ENCODE peak calls at places on chromosomes 13 and 19, in four cellular contexts. One of them, this sample, is unnamed. For H3K79me2, the result is how much of the 10 kb centered on the place peaks cover.

GRCh38 chr13:110546933-110547332 is 14.6 kb downstream of the RAB20 start:
- DNase-seq in GM23248: peak
- DNase-seq in H9: no peak
- DNase-seq in neural progenitor cell: no peak
- DNase-seq in this sample: no peak

GRCh38 chr19:12789904-12790619 is 1.2 kb upstream of the JUNB start:
- DNase-seq in GM23248: peak
- DNase-seq in H9: peak
- DNase-seq in neural progenitor cell: peak
- DNase-seq in this sample: peak

GRCh38 chr13:112814905-112815585 is 125.2 kb downstream of the ATP11A start:
- DNase-seq in H9: no peak
- DNase-seq in GM23248: peak
- DNase-seq in neural progenitor cell: no peak
- DNase-seq in this sample: no peak

GRCh38 chr19:7124782-7125181 is 55.3 kb downstream of the ZNF557 start:
- DNase-seq in neural progenitor cell: no peak
- DNase-seq in GM23248: no peak
- DNase-seq in H9: no peak
- DNase-seq in this sample: no peak

GRCh38 chr13:95813139-95813538 is 136.2 kb downstream of the DNAJC3 start:
- DNase-seq in neural progenitor cell: no peak
- DNase-seq in H9: no peak
- DNase-seq in GM23248: no peak
- DNase-seq in this sample: no peak

GRCh38 chr13:83065136-83065535 is 817.1 kb downstream of the SLITRK1 start:
- DNase-seq in H9: no peak
- DNase-seq in neural progenitor cell: no peak
- DNase-seq in GM23248: peak
- DNase-seq in this sample: no peak

GRCh38 chr13:53445682-53446081 is 417.1 kb downstream of the OLFM4 start:
- DNase-seq in neural progenitor cell: no peak
- DNase-seq in H9: no peak
- DNase-seq in GM23248: no peak
- DNase-seq in this sample: no peak

GRCh38 chr13:105196052-105196451 is 1339.4 kb downstream of the EFNB2 start:
- DNase-seq in H9: peak
- DNase-seq in GM23248: peak
- DNase-seq in neural progenitor cell: no peak
- DNase-seq in this sample: no peak

GRCh38 chr13:75399168-75399878 is 82.6 kb downstream of the TBC1D4 start:
- DNase-seq in neural progenitor cell: no peak
- DNase-seq in H9: no peak
- DNase-seq in GM23248: no peak
- DNase-seq in this sample: no peak

GRCh38 chr19:34994643-34995471 is 5.3 kb upstream of the GRAMD1A start:
- DNase-seq in neural progenitor cell: no peak
- DNase-seq in GM23248: no peak
- DNase-seq in H9: no peak
- DNase-seq in this sample: no peak

GRCh38 chr19:35209646-35210045 is 18.9 kb downstream of the FAM187B start:
- DNase-seq in neural progenitor cell: no peak
- DNase-seq in H9: no peak
- DNase-seq in GM23248: no peak
- DNase-seq in this sample: no peak

DNA sequence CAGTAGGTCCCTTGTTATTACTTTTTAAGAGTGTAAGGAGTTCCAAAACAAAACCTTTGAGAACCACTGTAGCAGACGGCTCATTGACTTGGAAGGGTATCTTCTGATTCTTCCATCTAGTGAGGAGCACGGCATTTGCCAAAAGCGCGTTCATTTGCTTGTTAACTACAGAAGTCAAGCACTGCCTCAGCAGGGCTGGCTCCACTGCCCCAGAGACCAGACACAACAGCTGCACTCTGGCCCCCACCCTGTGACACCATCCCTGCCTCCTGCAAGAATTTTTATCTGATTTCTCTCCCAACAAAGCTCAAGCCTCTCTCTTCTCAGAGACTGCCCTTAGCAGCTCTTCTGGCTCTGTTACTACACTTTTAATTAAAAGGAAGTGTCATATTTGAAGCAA is 20.7 kb upstream of the XPO4 start:
- DNase-seq in GM23248: no peak
- DNase-seq in neural progenitor cell: no peak
- DNase-seq in H9: no peak
- DNase-seq in this sample: no peak
- H2AFZ ChIP-seq in GM23248: no peak
- H2AFZ ChIP-seq in neural progenitor cell: peak
- H2AFZ ChIP-seq in H9: no peak
- H2AFZ ChIP-seq in this sample: no peak

DNA sequence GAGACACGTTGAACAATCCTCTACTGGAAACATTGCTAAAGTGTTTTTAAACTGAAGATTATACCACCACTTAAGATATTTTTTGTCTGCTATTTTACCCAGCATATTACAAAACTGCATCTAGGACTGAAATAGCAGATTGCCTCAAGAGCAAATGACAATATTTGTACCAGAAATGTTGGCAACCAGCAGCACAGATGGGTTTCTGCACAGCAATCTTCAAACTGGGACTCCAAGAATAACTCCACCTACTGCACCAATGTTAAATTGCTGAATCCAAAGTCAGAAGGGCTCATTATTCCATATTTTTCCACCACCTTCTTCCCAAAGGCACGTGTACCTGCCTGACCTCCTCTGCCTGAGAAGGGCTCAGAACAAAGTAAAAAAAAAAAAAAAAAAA is 79.6 kb downstream of the FOXO1 start:
- DNase-seq in GM23248: no peak
- DNase-seq in neural progenitor cell: no peak
- DNase-seq in H9: no peak
- DNase-seq in this sample: no peak
- H3K79me2 ChIP-seq in GM23248: under half
- H3K79me2 ChIP-seq in neural progenitor cell: under half
- H3K79me2 ChIP-seq in H9: half or more
- H3K79me2 ChIP-seq in this sample: under half

GRCh38 chr19:11483176-11484111 is 2.6 kb upstream of the ELAVL3 start:
- DNase-seq in neural progenitor cell: no peak
- DNase-seq in GM23248: no peak
- DNase-seq in H9: peak
- DNase-seq in this sample: no peak
- H3K4me2 ChIP-seq in neural progenitor cell: no peak
- H3K4me2 ChIP-seq in GM23248: no peak
- H3K4me2 ChIP-seq in H9: no peak
- H3K4me2 ChIP-seq in this sample: no peak

GRCh38 chr19:18104793-18105131 is 7.2 kb downstream of the MAST3 start:
- DNase-seq in GM23248: no peak
- DNase-seq in neural progenitor cell: no peak
- DNase-seq in H9: no peak
- DNase-seq in this sample: no peak
- H2AFZ ChIP-seq in GM23248: peak
- H2AFZ ChIP-seq in neural progenitor cell: peak
- H2AFZ ChIP-seq in H9: no peak
- H2AFZ ChIP-seq in this sample: peak

GRCh38 chr13:98452851-98453250 is 124.1 kb downstream of the STK24 start:
- DNase-seq in H9: no peak
- DNase-seq in GM23248: peak
- DNase-seq in neural progenitor cell: no peak
- DNase-seq in this sample: no peak
- H3K79me2 ChIP-seq in H9: under half
- H3K79me2 ChIP-seq in GM23248: under half
- H3K79me2 ChIP-seq in neural progenitor cell: under half
- H3K79me2 ChIP-seq in this sample: under half

GRCh38 chr13:92843549-92843948 is 383.1 kb upstream of the GPC6 start:
- DNase-seq in H9: no peak
- DNase-seq in GM23248: peak
- DNase-seq in neural progenitor cell: no peak
- DNase-seq in this sample: no peak
- H3K4me2 ChIP-seq in H9: no peak
- H3K4me2 ChIP-seq in GM23248: no peak
- H3K4me2 ChIP-seq in neural progenitor cell: no peak
- H3K4me2 ChIP-seq in this sample: no peak

GRCh38 chr19:41226053-41226873 is 7.2 kb downstream of the AXL start:
- DNase-seq in GM23248: peak
- DNase-seq in H9: peak
- DNase-seq in neural progenitor cell: peak
- DNase-seq in this sample: no peak
- H2AFZ ChIP-seq in GM23248: no peak
- H2AFZ ChIP-seq in H9: no peak
- H2AFZ ChIP-seq in neural progenitor cell: peak
- H2AFZ ChIP-seq in this sample: no peak

GRCh38 chr19:38695832-38696732 is 48.2 kb downstream of the CAPN12 start:
- DNase-seq in GM23248: no peak
- DNase-seq in H9: no peak
- DNase-seq in neural progenitor cell: no peak
- DNase-seq in this sample: no peak

GRCh38 chr19:38697641-38698071 is 46.6 kb downstream of the CAPN12 start:
- DNase-seq in H9: no peak
- DNase-seq in neural progenitor cell: no peak
- DNase-seq in GM23248: no peak
- DNase-seq in this sample: no peak

GRCh38 chr19:38698225-38699026 is 45.8 kb downstream of the CAPN12 start:
- DNase-seq in GM23248: no peak
- DNase-seq in H9: no peak
- DNase-seq in neural progenitor cell: peak
- DNase-seq in this sample: no peak

GRCh38 chr19:38696733-38697055 is 47.6 kb downstream of the CAPN12 start:
- DNase-seq in neural progenitor cell: no peak
- DNase-seq in GM23248: no peak
- DNase-seq in H9: no peak
- DNase-seq in this sample: no peak

DNA sequence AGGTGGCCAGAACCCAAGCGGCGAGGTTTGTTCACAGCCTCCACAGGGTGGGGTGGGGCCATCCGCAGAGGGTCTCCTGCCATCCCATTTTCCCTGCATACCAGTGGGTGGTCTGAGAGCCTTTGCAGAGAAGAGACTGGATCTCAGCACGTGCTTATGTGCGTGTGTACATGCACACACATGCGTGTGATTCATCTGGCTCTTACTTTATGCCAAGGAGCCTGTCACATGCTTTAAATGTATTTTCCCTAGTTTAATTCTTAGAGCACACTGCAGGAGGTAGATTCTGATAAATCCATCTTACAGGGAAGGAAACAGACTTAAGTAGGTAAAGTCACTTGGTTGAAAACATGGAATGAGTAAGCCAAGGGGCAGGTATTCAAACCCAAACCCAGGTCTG is 47.1 kb downstream of the CAPN12 start:
- DNase-seq in H9: no peak
- DNase-seq in neural progenitor cell: no peak
- DNase-seq in GM23248: no peak
- DNase-seq in this sample: no peak
- H3K79me2 ChIP-seq in H9: under half
- H3K79me2 ChIP-seq in neural progenitor cell: half or more
- H3K79me2 ChIP-seq in GM23248: half or more
- H3K79me2 ChIP-seq in this sample: half or more

GRCh38 chr19:50777261-50777660 is 7.0 kb downstream of the GPR32 start:
- DNase-seq in H9: no peak
- DNase-seq in neural progenitor cell: no peak
- DNase-seq in GM23248: no peak
- DNase-seq in this sample: no peak
- H3K4me2 ChIP-seq in H9: peak
- H3K4me2 ChIP-seq in neural progenitor cell: no peak
- H3K4me2 ChIP-seq in GM23248: no peak
- H3K4me2 ChIP-seq in this sample: peak

DNA sequence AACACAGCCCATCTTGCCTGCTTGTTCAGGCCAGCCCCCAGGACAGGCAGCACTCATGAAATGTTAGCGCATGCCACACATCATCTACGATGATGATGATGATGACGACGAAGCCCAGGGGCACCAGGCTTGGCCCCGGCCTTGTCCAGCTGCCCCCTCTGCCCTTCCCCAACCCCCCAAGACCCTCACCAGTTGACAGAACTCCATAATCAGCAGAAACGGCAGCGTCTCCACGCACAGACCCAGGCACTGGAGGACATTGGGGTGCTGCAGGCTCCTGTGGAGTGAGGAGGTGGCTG is 9.0 kb downstream of the LMTK3 start:
- DNase-seq in H9: no peak
- DNase-seq in GM23248: no peak
- DNase-seq in neural progenitor cell: no peak
- DNase-seq in this sample: no peak
- H2AFZ ChIP-seq in H9: no peak
- H2AFZ ChIP-seq in GM23248: no peak
- H2AFZ ChIP-seq in neural progenitor cell: peak
- H2AFZ ChIP-seq in this sample: no peak

This sample was measured in DND-41.